ENCODE peak calls at places on chromosomes 6 and 20, in eight cellular contexts. Y is HFF-Myc, V is ELR, X is PC-9, L is T-helper 1 cell, O is WTC11, H is body of pancreas, G is nephron progenitor cell. S is an unnamed sample.
A peak's percentile ranks its signal among the peaks of the same experiment; 100 is the strongest.

GRCh38 chr6:170404036-170404435 is 97.5 kb downstream of the FAM120B start:
- DNase-seq in O (no peak), X (no peak), H (no peak), L (no peak), V (no peak), G (no peak), Y (no peak), S (no peak)

GRCh38 chr6:140609956-140610355 is 1235.5 kb upstream of the CITED2 start:
- DNase-seq in X (no peak), V (no peak), G (no peak), L (no peak), H (no peak), Y (no peak), O (no peak), S (no peak)

GRCh38 chr6:137313928-137314855 is 95.0 kb upstream of the IFNGR1 start:
- DNase-seq in O (peak; percentile 73), V (peak; percentile 77), L (peak; percentile 55), X (peak; percentile 23), Y (peak; percentile 27), H (peak; percentile 75), G (peak; percentile 76), S (peak; percentile 55)

GRCh38 chr6:153099636-153100035 is 31.4 kb downstream of the RGS17 start:
- DNase-seq in G (no peak), X (no peak), V (no peak), Y (no peak), O (no peak), H (no peak), L (no peak), S (no peak)

GRCh38 chr6:26493258-26493657 is 6.8 kb upstream of the BTN1A1 start:
- DNase-seq in L (no peak), X (no peak), Y (no peak), H (no peak), V (peak; percentile 56), O (no peak), G (no peak), S (no peak)

GRCh38 chr6:101401792-101402617 is 8.5 kb downstream of the GRIK2 start:
- DNase-seq in O (peak; percentile 75), V (peak; percentile 1), X (no peak), Y (no peak), G (peak; percentile 80), H (no peak), L (no peak), S (peak; percentile 59)

GRCh38 chr6:61887425-61887824 is 398.6 kb downstream of the KHDRBS2 start:
- DNase-seq in X (no peak), V (no peak), H (no peak), Y (no peak), O (no peak), G (no peak), L (no peak), S (no peak)

GRCh38 chr20:47320990-47321805 is 35.3 kb downstream of the ZMYND8 start:
- DNase-seq in G (no peak), V (no peak), Y (no peak), H (no peak), L (no peak), O (no peak), X (peak; percentile 38), S (no peak)

GRCh38 chr6:43489277-43490072 is 12.1 kb downstream of the TJAP1 start:
- DNase-seq in G (no peak), H (no peak), O (no peak), X (no peak), L (no peak), Y (no peak), V (no peak), S (no peak)

GRCh38 chr20:44745560-44746366 is at the start of gene KCNK15:
- DNase-seq in G (peak; percentile 62), L (no peak), O (peak; percentile 57), V (peak; percentile 57), X (no peak), H (peak; percentile 31), Y (no peak), S (no peak)

GRCh38 chr6:73652637-73653570 is 888 bp downstream of the SLC17A5 start:
- DNase-seq in G (peak; percentile 43), Y (no peak), X (peak; percentile 68), V (peak; percentile 75), O (peak; percentile 62), L (peak; percentile 58), H (peak; percentile 56), S (peak; percentile 51)

GRCh38 chr20:36352843-36353553 is 46.9 kb downstream of the DLGAP4 start:
- DNase-seq in V (no peak), L (no peak), O (no peak), G (no peak), Y (no peak), H (no peak), X (no peak), S (no peak)

GRCh38 chr20:43507150-43508080 is at the start of gene L3MBTL1:
- DNase-seq in X (peak; percentile 80), Y (no peak), O (peak; percentile 72), V (peak; percentile 61), G (peak; percentile 82), H (peak; percentile 58), L (no peak), S (peak; percentile 65)

GRCh38 chr6:129501401-129502051 is 208.5 kb downstream of the ARHGAP18 start:
- DNase-seq in X (peak; percentile 57), G (peak; percentile 27), V (peak; percentile 98), L (no peak), H (no peak), Y (peak; percentile 97), O (no peak), S (no peak)

GRCh38 chr20:63135411-63135810 is 80.5 kb downstream of the YTHDF1 start:
- DNase-seq in Y (no peak), H (no peak), O (peak; percentile 59), G (no peak), V (peak; percentile 15), X (no peak), L (no peak), S (no peak)

GRCh38 chr20:52724586-52724985 is 247.6 kb upstream of the TSHZ2 start:
- DNase-seq in X (no peak), L (no peak), V (no peak), H (no peak), G (no peak), O (no peak), Y (no peak), S (no peak)